ENCODE peak calls at places on chromosomes 1 and 21, in nine cellular contexts. One of them, this sample, is unnamed.

GRCh38 chr21:42669069-42669468 is 15.6 kb downstream of the PDE9A start:
- DNase-seq in amygdala: no peak
- DNase-seq in stimulated activated CD4-positive, alpha-beta T cell treated with anti-CD3 and anti-CD28 coated beads, Interleukin-1b, Interleukin-23, amount 100 ng/mL, for 4 hours: no peak
- DNase-seq in activated naive CD4-positive, alpha-beta T cell treated with anti-CD3 and anti-CD28 coated beads, Interleukin-2, amount 10 ng/mL, durations not matched to agents 7 days and 5 days: no peak
- DNase-seq in activated CD4-positive, alpha-beta T cell treated with anti-CD3 and anti-CD28 coated beads, Interleukin-2, amount 10 ng/mL, durations not matched to agents 7 days and 5 days: no peak
- DNase-seq in ovary: peak; percentile 49
- DNase-seq in amniotic stem cell: no peak
- DNase-seq in NCI-H460: no peak
- DNase-seq in GM23248: peak; percentile 14
- DNase-seq in this sample: no peak

GRCh38 chr1:182939413-182939812 is 13.6 kb downstream of the SHCBP1L start:
- DNase-seq in amygdala: no peak
- DNase-seq in stimulated activated CD4-positive, alpha-beta T cell treated with anti-CD3 and anti-CD28 coated beads, Interleukin-1b, Interleukin-23, amount 100 ng/mL, for 4 hours: no peak
- DNase-seq in activated naive CD4-positive, alpha-beta T cell treated with anti-CD3 and anti-CD28 coated beads, Interleukin-2, amount 10 ng/mL, durations not matched to agents 7 days and 5 days: no peak
- DNase-seq in activated CD4-positive, alpha-beta T cell treated with anti-CD3 and anti-CD28 coated beads, Interleukin-2, amount 10 ng/mL, durations not matched to agents 7 days and 5 days: no peak
- DNase-seq in ovary: no peak
- DNase-seq in amniotic stem cell: no peak
- DNase-seq in NCI-H460: no peak
- DNase-seq in GM23248: no peak
- DNase-seq in this sample: no peak

GRCh38 chr21:26719750-26720149 is 125.5 kb downstream of the ADAMTS1 start:
- DNase-seq in amygdala: no peak
- DNase-seq in stimulated activated CD4-positive, alpha-beta T cell treated with anti-CD3 and anti-CD28 coated beads, Interleukin-1b, Interleukin-23, amount 100 ng/mL, for 4 hours: no peak
- DNase-seq in activated naive CD4-positive, alpha-beta T cell treated with anti-CD3 and anti-CD28 coated beads, Interleukin-2, amount 10 ng/mL, durations not matched to agents 7 days and 5 days: no peak
- DNase-seq in activated CD4-positive, alpha-beta T cell treated with anti-CD3 and anti-CD28 coated beads, Interleukin-2, amount 10 ng/mL, durations not matched to agents 7 days and 5 days: no peak
- DNase-seq in ovary: no peak
- DNase-seq in amniotic stem cell: no peak
- DNase-seq in NCI-H460: no peak
- DNase-seq in GM23248: no peak
- DNase-seq in this sample: no peak

GRCh38 chr1:112410704-112411103 is 14.7 kb downstream of the CTTNBP2NL start:
- DNase-seq in amygdala: no peak
- DNase-seq in stimulated activated CD4-positive, alpha-beta T cell treated with anti-CD3 and anti-CD28 coated beads, Interleukin-1b, Interleukin-23, amount 100 ng/mL, for 4 hours: no peak
- DNase-seq in activated naive CD4-positive, alpha-beta T cell treated with anti-CD3 and anti-CD28 coated beads, Interleukin-2, amount 10 ng/mL, durations not matched to agents 7 days and 5 days: no peak
- DNase-seq in activated CD4-positive, alpha-beta T cell treated with anti-CD3 and anti-CD28 coated beads, Interleukin-2, amount 10 ng/mL, durations not matched to agents 7 days and 5 days: no peak
- DNase-seq in ovary: no peak
- DNase-seq in amniotic stem cell: no peak
- DNase-seq in NCI-H460: no peak
- DNase-seq in GM23248: no peak
- DNase-seq in this sample: no peak

GRCh38 chr1:211520641-211521040 is 28.7 kb upstream of the RD3 start:
- DNase-seq in amygdala: no peak
- DNase-seq in stimulated activated CD4-positive, alpha-beta T cell treated with anti-CD3 and anti-CD28 coated beads, Interleukin-1b, Interleukin-23, amount 100 ng/mL, for 4 hours: no peak
- DNase-seq in activated naive CD4-positive, alpha-beta T cell treated with anti-CD3 and anti-CD28 coated beads, Interleukin-2, amount 10 ng/mL, durations not matched to agents 7 days and 5 days: no peak
- DNase-seq in activated CD4-positive, alpha-beta T cell treated with anti-CD3 and anti-CD28 coated beads, Interleukin-2, amount 10 ng/mL, durations not matched to agents 7 days and 5 days: no peak
- DNase-seq in ovary: no peak
- DNase-seq in amniotic stem cell: no peak
- DNase-seq in NCI-H460: no peak
- DNase-seq in GM23248: peak; percentile 35
- DNase-seq in this sample: no peak

GRCh38 chr1:75643460-75643859 is 32.5 kb upstream of the SLC44A5 start:
- DNase-seq in amygdala: no peak
- DNase-seq in stimulated activated CD4-positive, alpha-beta T cell treated with anti-CD3 and anti-CD28 coated beads, Interleukin-1b, Interleukin-23, amount 100 ng/mL, for 4 hours: no peak
- DNase-seq in activated naive CD4-positive, alpha-beta T cell treated with anti-CD3 and anti-CD28 coated beads, Interleukin-2, amount 10 ng/mL, durations not matched to agents 7 days and 5 days: no peak
- DNase-seq in activated CD4-positive, alpha-beta T cell treated with anti-CD3 and anti-CD28 coated beads, Interleukin-2, amount 10 ng/mL, durations not matched to agents 7 days and 5 days: no peak
- DNase-seq in ovary: no peak
- DNase-seq in amniotic stem cell: no peak
- DNase-seq in NCI-H460: no peak
- DNase-seq in GM23248: peak; percentile 2
- DNase-seq in this sample: no peak

GRCh38 chr1:153685578-153686340 is 7.3 kb downstream of the NPR1 start:
- DNase-seq in amygdala: no peak
- DNase-seq in stimulated activated CD4-positive, alpha-beta T cell treated with anti-CD3 and anti-CD28 coated beads, Interleukin-1b, Interleukin-23, amount 100 ng/mL, for 4 hours: no peak
- DNase-seq in activated naive CD4-positive, alpha-beta T cell treated with anti-CD3 and anti-CD28 coated beads, Interleukin-2, amount 10 ng/mL, durations not matched to agents 7 days and 5 days: no peak
- DNase-seq in activated CD4-positive, alpha-beta T cell treated with anti-CD3 and anti-CD28 coated beads, Interleukin-2, amount 10 ng/mL, durations not matched to agents 7 days and 5 days: no peak
- DNase-seq in ovary: no peak
- DNase-seq in amniotic stem cell: no peak
- DNase-seq in NCI-H460: no peak
- DNase-seq in GM23248: no peak
- DNase-seq in this sample: no peak

GRCh38 chr1:54542120-54542961 is 5.7 kb upstream of the ACOT11 start:
- DNase-seq in amygdala: no peak
- DNase-seq in stimulated activated CD4-positive, alpha-beta T cell treated with anti-CD3 and anti-CD28 coated beads, Interleukin-1b, Interleukin-23, amount 100 ng/mL, for 4 hours: peak; percentile 26
- DNase-seq in activated naive CD4-positive, alpha-beta T cell treated with anti-CD3 and anti-CD28 coated beads, Interleukin-2, amount 10 ng/mL, durations not matched to agents 7 days and 5 days: peak; percentile 74
- DNase-seq in activated CD4-positive, alpha-beta T cell treated with anti-CD3 and anti-CD28 coated beads, Interleukin-2, amount 10 ng/mL, durations not matched to agents 7 days and 5 days: peak; percentile 61
- DNase-seq in ovary: peak; percentile 73
- DNase-seq in amniotic stem cell: no peak
- DNase-seq in NCI-H460: peak; percentile 24
- DNase-seq in GM23248: peak; percentile 86
- DNase-seq in this sample: no peak

GRCh38 chr1:150789396-150789795 is 18.7 kb downstream of the CTSK start:
- DNase-seq in amygdala: no peak
- DNase-seq in stimulated activated CD4-positive, alpha-beta T cell treated with anti-CD3 and anti-CD28 coated beads, Interleukin-1b, Interleukin-23, amount 100 ng/mL, for 4 hours: no peak
- DNase-seq in activated naive CD4-positive, alpha-beta T cell treated with anti-CD3 and anti-CD28 coated beads, Interleukin-2, amount 10 ng/mL, durations not matched to agents 7 days and 5 days: no peak
- DNase-seq in activated CD4-positive, alpha-beta T cell treated with anti-CD3 and anti-CD28 coated beads, Interleukin-2, amount 10 ng/mL, durations not matched to agents 7 days and 5 days: no peak
- DNase-seq in ovary: peak; percentile 41
- DNase-seq in amniotic stem cell: no peak
- DNase-seq in NCI-H460: no peak
- DNase-seq in GM23248: peak; percentile 5
- DNase-seq in this sample: no peak